ENCODE peak calls at places on chromosomes 2 and 18, in seven cellular contexts. One of them, this sample, is unnamed. For H3K4me1, the result is how much of the 10 kb centered on the place peaks cover.

GRCh38 chr2:84830095-84830494 is 50.8 kb downstream of the TRABD2A start:
- DNase-seq in endothelial cell of umbilical vein: no peak
- DNase-seq in adipocyte: no peak
- DNase-seq in GM23248: no peak
- DNase-seq in body of pancreas: peak
- DNase-seq in mucosa of descending colon: peak
- DNase-seq in Caco-2: no peak
- DNase-seq in this sample: no peak

GRCh38 chr2:151862688-151863087 is 34.5 kb upstream of the ARL5A start:
- DNase-seq in mucosa of descending colon: no peak
- DNase-seq in GM23248: no peak
- DNase-seq in adipocyte: no peak
- DNase-seq in Caco-2: no peak
- DNase-seq in body of pancreas: no peak
- DNase-seq in endothelial cell of umbilical vein: no peak
- DNase-seq in this sample: no peak

GRCh38 chr18:13381907-13382682 is 163.5 kb downstream of the LDLRAD4 start:
- DNase-seq in GM23248: peak
- DNase-seq in Caco-2: no peak
- DNase-seq in mucosa of descending colon: peak
- DNase-seq in endothelial cell of umbilical vein: peak
- DNase-seq in adipocyte: peak
- DNase-seq in body of pancreas: peak
- DNase-seq in this sample: peak

GRCh38 chr2:29035346-29035745 is 39.0 kb downstream of the PCARE start:
- DNase-seq in mucosa of descending colon: no peak
- DNase-seq in Caco-2: no peak
- DNase-seq in endothelial cell of umbilical vein: no peak
- DNase-seq in adipocyte: no peak
- DNase-seq in body of pancreas: no peak
- DNase-seq in GM23248: no peak
- DNase-seq in this sample: no peak

GRCh38 chr2:218000137-218000536 is 2.7 kb downstream of the TNS1 start:
- DNase-seq in body of pancreas: peak
- DNase-seq in Caco-2: no peak
- DNase-seq in adipocyte: peak
- DNase-seq in endothelial cell of umbilical vein: no peak
- DNase-seq in GM23248: peak
- DNase-seq in mucosa of descending colon: no peak
- DNase-seq in this sample: no peak

GRCh38 chr2:198913394-198914152 is 544.2 kb downstream of the SATB2 start:
- DNase-seq in body of pancreas: no peak
- DNase-seq in Caco-2: no peak
- DNase-seq in mucosa of descending colon: no peak
- DNase-seq in endothelial cell of umbilical vein: no peak
- DNase-seq in adipocyte: peak
- DNase-seq in GM23248: peak
- DNase-seq in this sample: no peak

GRCh38 chr18:74196220-74197119 is 48.1 kb downstream of the TIMM21 start:
- DNase-seq in endothelial cell of umbilical vein: peak
- DNase-seq in Caco-2: peak
- DNase-seq in body of pancreas: peak
- DNase-seq in mucosa of descending colon: no peak
- DNase-seq in GM23248: peak
- DNase-seq in adipocyte: peak
- DNase-seq in this sample: peak

GRCh38 chr2:1731963-1732768 is 12.1 kb downstream of the PXDN start:
- DNase-seq in body of pancreas: no peak
- DNase-seq in endothelial cell of umbilical vein: no peak
- DNase-seq in Caco-2: peak
- DNase-seq in mucosa of descending colon: peak
- DNase-seq in adipocyte: peak
- DNase-seq in GM23248: peak
- DNase-seq in this sample: no peak

GRCh38 chr18:75214766-75215515 is 4.3 kb downstream of the TSHZ1 start:
- DNase-seq in endothelial cell of umbilical vein: no peak
- DNase-seq in GM23248: no peak
- DNase-seq in mucosa of descending colon: no peak
- DNase-seq in Caco-2: no peak
- DNase-seq in body of pancreas: peak
- DNase-seq in adipocyte: no peak
- DNase-seq in this sample: peak

GRCh38 chr2:196088209-196088608 is 19.6 kb upstream of the DNAH7 start:
- DNase-seq in adipocyte: peak
- DNase-seq in GM23248: peak
- DNase-seq in mucosa of descending colon: peak
- DNase-seq in endothelial cell of umbilical vein: no peak
- DNase-seq in body of pancreas: no peak
- DNase-seq in Caco-2: no peak
- DNase-seq in this sample: peak

GRCh38 chr18:74472312-74472711 is 15.2 kb upstream of the DIPK1C start:
- DNase-seq in body of pancreas: no peak
- DNase-seq in endothelial cell of umbilical vein: no peak
- DNase-seq in GM23248: no peak
- DNase-seq in mucosa of descending colon: no peak
- DNase-seq in Caco-2: no peak
- DNase-seq in adipocyte: no peak
- DNase-seq in this sample: no peak

GRCh38 chr2:238848941-238849853 is 1.3 kb downstream of the TWIST2 start:
- DNase-seq in GM23248: peak
- DNase-seq in Caco-2: no peak
- DNase-seq in body of pancreas: no peak
- DNase-seq in adipocyte: peak
- DNase-seq in mucosa of descending colon: no peak
- DNase-seq in endothelial cell of umbilical vein: peak
- DNase-seq in this sample: no peak

GRCh38 chr2:176997074-176997791 is 215.4 kb upstream of the HNRNPA3 start:
- DNase-seq in endothelial cell of umbilical vein: peak
- DNase-seq in GM23248: peak
- DNase-seq in Caco-2: no peak
- DNase-seq in mucosa of descending colon: no peak
- DNase-seq in body of pancreas: peak
- DNase-seq in adipocyte: peak
- DNase-seq in this sample: peak

GRCh38 chr18:10757349-10757748 is 231.5 kb downstream of the NAPG start:
- DNase-seq in body of pancreas: no peak
- DNase-seq in endothelial cell of umbilical vein: no peak
- DNase-seq in Caco-2: no peak
- DNase-seq in GM23248: no peak
- DNase-seq in mucosa of descending colon: no peak
- DNase-seq in adipocyte: no peak
- DNase-seq in this sample: no peak

GRCh38 chr18:78995740-78996395 is 16.2 kb downstream of the SALL3 start:
- DNase-seq in mucosa of descending colon: no peak
- DNase-seq in Caco-2: no peak
- DNase-seq in adipocyte: no peak
- DNase-seq in body of pancreas: no peak
- DNase-seq in GM23248: no peak
- DNase-seq in endothelial cell of umbilical vein: no peak
- DNase-seq in this sample: no peak

GRCh38 chr2:212905640-212906201 is 245.7 kb downstream of the IKZF2 start:
- DNase-seq in endothelial cell of umbilical vein: peak
- DNase-seq in mucosa of descending colon: no peak
- DNase-seq in GM23248: no peak
- DNase-seq in Caco-2: peak
- DNase-seq in body of pancreas: peak
- DNase-seq in adipocyte: peak
- DNase-seq in this sample: no peak

GRCh38 chr2:65392609-65393008 is 39.8 kb downstream of the SPRED2 start:
- DNase-seq in mucosa of descending colon: no peak
- DNase-seq in Caco-2: no peak
- DNase-seq in adipocyte: no peak
- DNase-seq in endothelial cell of umbilical vein: no peak
- DNase-seq in GM23248: no peak
- DNase-seq in body of pancreas: no peak
- DNase-seq in this sample: no peak
- H3K4me1 ChIP-seq in mucosa of descending colon: under half
- H3K4me1 ChIP-seq in Caco-2: under half
- H3K4me1 ChIP-seq in adipocyte: half or more
- H3K4me1 ChIP-seq in endothelial cell of umbilical vein: under half
- H3K4me1 ChIP-seq in GM23248: half or more
- H3K4me1 ChIP-seq in body of pancreas: under half
- H3K4me1 ChIP-seq in this sample: under half

GRCh38 chr2:43346619-43347018 is 120.2 kb upstream of the ZFP36L2 start:
- DNase-seq in Caco-2: no peak
- DNase-seq in endothelial cell of umbilical vein: no peak
- DNase-seq in body of pancreas: no peak
- DNase-seq in adipocyte: no peak
- DNase-seq in mucosa of descending colon: no peak
- DNase-seq in GM23248: no peak
- DNase-seq in this sample: no peak

GRCh38 chr2:43345872-43346271 is 119.5 kb upstream of the ZFP36L2 start:
- DNase-seq in GM23248: no peak
- DNase-seq in mucosa of descending colon: no peak
- DNase-seq in endothelial cell of umbilical vein: no peak
- DNase-seq in body of pancreas: no peak
- DNase-seq in Caco-2: no peak
- DNase-seq in adipocyte: no peak
- DNase-seq in this sample: no peak

GRCh38 chr2:43345391-43345813 is 119.0 kb upstream of the ZFP36L2 start:
- DNase-seq in GM23248: peak
- DNase-seq in body of pancreas: peak
- DNase-seq in Caco-2: no peak
- DNase-seq in endothelial cell of umbilical vein: peak
- DNase-seq in adipocyte: peak
- DNase-seq in mucosa of descending colon: no peak
- DNase-seq in this sample: no peak

GRCh38 chr2:43343573-43344304 is 117.3 kb upstream of the ZFP36L2 start:
- DNase-seq in adipocyte: peak
- DNase-seq in GM23248: peak
- DNase-seq in mucosa of descending colon: no peak
- DNase-seq in body of pancreas: peak
- DNase-seq in endothelial cell of umbilical vein: peak
- DNase-seq in Caco-2: no peak
- DNase-seq in this sample: no peak

GRCh38 chr2:43344911-43345373 is 118.5 kb upstream of the ZFP36L2 start:
- DNase-seq in GM23248: no peak
- DNase-seq in body of pancreas: no peak
- DNase-seq in adipocyte: peak
- DNase-seq in mucosa of descending colon: no peak
- DNase-seq in endothelial cell of umbilical vein: peak
- DNase-seq in Caco-2: no peak
- DNase-seq in this sample: peak
- H3K4me1 ChIP-seq in GM23248: half or more
- H3K4me1 ChIP-seq in body of pancreas: under half
- H3K4me1 ChIP-seq in adipocyte: half or more
- H3K4me1 ChIP-seq in mucosa of descending colon: under half
- H3K4me1 ChIP-seq in endothelial cell of umbilical vein: under half
- H3K4me1 ChIP-seq in Caco-2: under half
- H3K4me1 ChIP-seq in this sample: under half

GRCh38 chr2:127076290-127076689 is 30.7 kb downstream of the BIN1 start:
- DNase-seq in Caco-2: no peak
- DNase-seq in adipocyte: no peak
- DNase-seq in body of pancreas: no peak
- DNase-seq in mucosa of descending colon: no peak
- DNase-seq in endothelial cell of umbilical vein: no peak
- DNase-seq in GM23248: no peak
- DNase-seq in this sample: no peak

GRCh38 chr2:127078691-127079270 is 28.2 kb downstream of the BIN1 start:
- DNase-seq in body of pancreas: no peak
- DNase-seq in endothelial cell of umbilical vein: no peak
- DNase-seq in mucosa of descending colon: no peak
- DNase-seq in adipocyte: no peak
- DNase-seq in GM23248: no peak
- DNase-seq in Caco-2: no peak
- DNase-seq in this sample: no peak

GRCh38 chr2:127078028-127078427 is 28.9 kb downstream of the BIN1 start:
- DNase-seq in body of pancreas: no peak
- DNase-seq in adipocyte: no peak
- DNase-seq in endothelial cell of umbilical vein: no peak
- DNase-seq in mucosa of descending colon: no peak
- DNase-seq in Caco-2: no peak
- DNase-seq in GM23248: no peak
- DNase-seq in this sample: no peak

GRCh38 chr2:127075821-127076220 is 31.1 kb downstream of the BIN1 start:
- DNase-seq in endothelial cell of umbilical vein: no peak
- DNase-seq in body of pancreas: no peak
- DNase-seq in mucosa of descending colon: no peak
- DNase-seq in Caco-2: no peak
- DNase-seq in GM23248: no peak
- DNase-seq in adipocyte: no peak
- DNase-seq in this sample: no peak

DNA sequence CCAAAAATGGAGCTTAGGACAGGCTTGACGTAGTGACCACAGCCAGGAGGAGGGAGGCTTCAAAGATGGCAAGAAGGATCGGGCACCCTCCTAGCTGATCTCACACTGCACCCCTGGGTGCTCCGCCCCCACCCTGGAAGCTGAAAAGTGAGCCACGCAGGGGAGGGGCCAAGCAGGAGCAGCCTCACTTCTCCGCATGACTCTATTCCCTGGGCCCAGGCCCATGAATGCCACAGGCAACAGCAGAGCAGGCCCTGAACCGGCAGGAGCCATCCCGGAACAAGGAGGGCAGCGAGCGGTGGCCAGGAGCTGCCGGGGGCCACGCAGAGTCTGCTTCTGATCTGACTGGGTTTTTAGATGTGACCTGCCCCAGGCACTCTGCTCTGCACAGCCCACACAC is 30.0 kb downstream of the BIN1 start:
- DNase-seq in body of pancreas: no peak
- DNase-seq in adipocyte: no peak
- DNase-seq in GM23248: no peak
- DNase-seq in mucosa of descending colon: no peak
- DNase-seq in Caco-2: no peak
- DNase-seq in endothelial cell of umbilical vein: no peak
- DNase-seq in this sample: no peak
- H3K4me1 ChIP-seq in body of pancreas: under half
- H3K4me1 ChIP-seq in adipocyte: half or more
- H3K4me1 ChIP-seq in GM23248: under half
- H3K4me1 ChIP-seq in mucosa of descending colon: under half
- H3K4me1 ChIP-seq in Caco-2: under half
- H3K4me1 ChIP-seq in endothelial cell of umbilical vein: under half
- H3K4me1 ChIP-seq in this sample: under half

DNA sequence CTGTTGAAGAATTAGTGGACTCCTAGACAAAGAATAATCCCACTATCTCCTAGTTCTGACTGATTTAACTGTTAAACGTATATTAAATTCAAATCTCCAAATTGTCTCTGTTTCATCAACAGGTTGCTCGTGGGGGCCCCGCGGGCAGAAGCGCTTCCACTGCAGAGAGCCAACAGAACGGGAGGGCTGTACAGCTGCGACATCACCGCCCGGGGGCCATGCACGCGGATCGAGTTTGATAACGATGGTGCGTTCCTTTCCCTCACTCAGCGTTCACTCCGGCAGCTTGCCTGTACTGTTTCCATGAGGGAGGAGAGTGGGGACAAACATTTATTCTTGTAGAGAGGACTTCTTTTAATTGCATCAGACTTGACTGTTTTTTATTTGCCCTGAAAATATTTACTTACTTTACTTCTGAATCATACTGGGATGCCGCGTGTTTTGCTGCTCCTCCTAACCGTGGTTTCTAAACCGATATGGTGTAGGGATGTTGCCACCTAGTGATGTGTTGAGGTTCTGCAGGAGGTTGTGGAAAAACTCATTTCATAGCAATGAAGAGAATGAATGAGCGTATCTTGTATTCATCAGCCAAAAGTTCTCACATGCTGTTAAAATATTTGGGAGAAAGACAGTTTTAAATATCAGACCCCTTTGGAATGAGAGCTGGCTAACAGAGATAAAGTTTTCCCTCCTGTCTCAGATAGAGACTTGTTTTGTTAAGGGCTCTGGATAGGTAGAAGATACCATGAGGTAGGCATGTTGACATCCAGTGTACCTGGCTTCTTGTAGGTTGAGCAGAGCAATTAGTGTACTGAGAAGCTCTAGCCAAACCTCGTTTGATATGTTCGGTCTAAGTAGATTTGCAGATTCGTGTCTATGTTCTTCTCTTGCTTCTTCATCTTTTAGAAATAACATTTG is 38.3 kb downstream of the ITGA6 start:
- DNase-seq in Caco-2: peak
- DNase-seq in mucosa of descending colon: peak
- DNase-seq in endothelial cell of umbilical vein: peak
- DNase-seq in body of pancreas: peak
- DNase-seq in adipocyte: peak
- DNase-seq in GM23248: peak
- DNase-seq in this sample: peak
- H3K4me1 ChIP-seq in Caco-2: under half
- H3K4me1 ChIP-seq in mucosa of descending colon: under half
- H3K4me1 ChIP-seq in endothelial cell of umbilical vein: under half
- H3K4me1 ChIP-seq in body of pancreas: half or more
- H3K4me1 ChIP-seq in adipocyte: under half
- H3K4me1 ChIP-seq in GM23248: under half
- H3K4me1 ChIP-seq in this sample: under half